ENCODE peak calls at places on chromosomes 12 and 14, in four cellular contexts. One of them, this sample, is unnamed.

GRCh38 chr12:100359822-100360221 is 2.9 kb downstream of the SLC17A8 start:
- DNase-seq in left ventricle myocardium inferior: no peak
- DNase-seq in progenitor cell of endocrine pancreas: no peak
- DNase-seq in heart left ventricle: no peak
- DNase-seq in this sample: no peak

GRCh38 chr14:103104654-103105511 is 10.4 kb downstream of the EXOC3L4 start:
- DNase-seq in left ventricle myocardium inferior: peak
- DNase-seq in progenitor cell of endocrine pancreas: peak
- DNase-seq in heart left ventricle: peak
- DNase-seq in this sample: peak

GRCh38 chr12:3427956-3428355 is 63.0 kb upstream of the PRMT8 start:
- DNase-seq in left ventricle myocardium inferior: no peak
- DNase-seq in progenitor cell of endocrine pancreas: no peak
- DNase-seq in heart left ventricle: no peak
- DNase-seq in this sample: no peak

GRCh38 chr14:75711796-75712211 is 50.8 kb downstream of the TTLL5 start:
- DNase-seq in left ventricle myocardium inferior: peak
- DNase-seq in progenitor cell of endocrine pancreas: peak
- DNase-seq in heart left ventricle: peak
- DNase-seq in this sample: no peak

GRCh38 chr12:55745361-55746146 is 2.6 kb downstream of the GDF11 start:
- DNase-seq in left ventricle myocardium inferior: peak
- DNase-seq in progenitor cell of endocrine pancreas: peak
- DNase-seq in heart left ventricle: no peak
- DNase-seq in this sample: no peak

GRCh38 chr12:27652174-27652763 is 44.0 kb upstream of the REP15 start:
- DNase-seq in left ventricle myocardium inferior: no peak
- DNase-seq in progenitor cell of endocrine pancreas: peak
- DNase-seq in heart left ventricle: no peak
- DNase-seq in this sample: no peak

GRCh38 chr12:27782481-27782880 is 2.4 kb upstream of the MANSC4 start:
- DNase-seq in left ventricle myocardium inferior: no peak
- DNase-seq in progenitor cell of endocrine pancreas: no peak
- DNase-seq in heart left ventricle: no peak
- DNase-seq in this sample: no peak

GRCh38 chr12:12506541-12506940 is 56.1 kb downstream of the DUSP16 start:
- DNase-seq in left ventricle myocardium inferior: no peak
- DNase-seq in progenitor cell of endocrine pancreas: no peak
- DNase-seq in heart left ventricle: peak
- DNase-seq in this sample: no peak

GRCh38 chr12:52444647-52445595 is 7.0 kb downstream of the KRT6B start:
- DNase-seq in left ventricle myocardium inferior: no peak
- DNase-seq in progenitor cell of endocrine pancreas: no peak
- DNase-seq in heart left ventricle: no peak
- DNase-seq in this sample: no peak

GRCh38 chr12:80040075-80040738 is 59.1 kb upstream of the OTOGL start:
- DNase-seq in left ventricle myocardium inferior: no peak
- DNase-seq in progenitor cell of endocrine pancreas: no peak
- DNase-seq in heart left ventricle: no peak
- DNase-seq in this sample: no peak

GRCh38 chr12:43416981-43417380 is 135.0 kb downstream of the ADAMTS20 start:
- DNase-seq in left ventricle myocardium inferior: no peak
- DNase-seq in progenitor cell of endocrine pancreas: no peak
- DNase-seq in heart left ventricle: no peak
- DNase-seq in this sample: no peak

GRCh38 chr14:35050652-35051051 is 4.6 kb downstream of the FAM177A1 start:
- DNase-seq in left ventricle myocardium inferior: no peak
- DNase-seq in progenitor cell of endocrine pancreas: no peak
- DNase-seq in heart left ventricle: peak
- DNase-seq in this sample: no peak

GRCh38 chr14:77707355-77707723 is 484 bp downstream of the ALKBH1 start:
- DNase-seq in left ventricle myocardium inferior: no peak
- DNase-seq in progenitor cell of endocrine pancreas: no peak
- DNase-seq in heart left ventricle: no peak
- DNase-seq in this sample: no peak

GRCh38 chr14:85250369-85250768 is 279.6 kb upstream of the FLRT2 start:
- DNase-seq in left ventricle myocardium inferior: no peak
- DNase-seq in progenitor cell of endocrine pancreas: no peak
- DNase-seq in heart left ventricle: no peak
- DNase-seq in this sample: no peak

GRCh38 chr14:31582286-31582691 is 21.1 kb downstream of the NUBPL start:
- DNase-seq in left ventricle myocardium inferior: no peak
- DNase-seq in progenitor cell of endocrine pancreas: no peak
- DNase-seq in heart left ventricle: no peak
- DNase-seq in this sample: no peak

GRCh38 chr12:56718636-56719035 is 6.5 kb downstream of the NACA start:
- DNase-seq in left ventricle myocardium inferior: no peak
- DNase-seq in progenitor cell of endocrine pancreas: no peak
- DNase-seq in heart left ventricle: no peak
- DNase-seq in this sample: no peak

GRCh38 chr14:64591809-64592208 is 42.0 kb downstream of the PPP1R36 start:
- DNase-seq in left ventricle myocardium inferior: no peak
- DNase-seq in progenitor cell of endocrine pancreas: no peak
- DNase-seq in heart left ventricle: no peak
- DNase-seq in this sample: no peak

GRCh38 chr12:94839347-94839746 is 164.2 kb downstream of the NDUFA12 start:
- DNase-seq in left ventricle myocardium inferior: no peak
- DNase-seq in progenitor cell of endocrine pancreas: no peak
- DNase-seq in heart left ventricle: no peak
- DNase-seq in this sample: no peak

GRCh38 chr12:9328065-9328464 is 119.9 kb upstream of the PZP start:
- DNase-seq in left ventricle myocardium inferior: no peak
- DNase-seq in progenitor cell of endocrine pancreas: no peak
- DNase-seq in heart left ventricle: no peak
- DNase-seq in this sample: no peak

GRCh38 chr12:9327307-9327706 is 119.1 kb upstream of the PZP start:
- DNase-seq in left ventricle myocardium inferior: no peak
- DNase-seq in progenitor cell of endocrine pancreas: no peak
- DNase-seq in heart left ventricle: no peak
- DNase-seq in this sample: no peak

GRCh38 chr12:9325513-9325912 is 117.3 kb upstream of the PZP start:
- DNase-seq in left ventricle myocardium inferior: no peak
- DNase-seq in progenitor cell of endocrine pancreas: no peak
- DNase-seq in heart left ventricle: no peak
- DNase-seq in this sample: no peak

GRCh38 chr12:9323144-9323681 is 115.0 kb upstream of the PZP start:
- DNase-seq in left ventricle myocardium inferior: no peak
- DNase-seq in progenitor cell of endocrine pancreas: no peak
- DNase-seq in heart left ventricle: no peak
- DNase-seq in this sample: no peak

GRCh38 chr12:9326085-9326484 is 117.9 kb upstream of the PZP start:
- DNase-seq in left ventricle myocardium inferior: no peak
- DNase-seq in progenitor cell of endocrine pancreas: no peak
- DNase-seq in heart left ventricle: no peak
- DNase-seq in this sample: no peak
- TF ChIP-seq CTCF in left ventricle myocardium inferior: no peak
- TF ChIP-seq CTCF in progenitor cell of endocrine pancreas: no peak
- TF ChIP-seq CTCF in heart left ventricle: no peak
- TF ChIP-seq CTCF in this sample: no peak

DNA sequence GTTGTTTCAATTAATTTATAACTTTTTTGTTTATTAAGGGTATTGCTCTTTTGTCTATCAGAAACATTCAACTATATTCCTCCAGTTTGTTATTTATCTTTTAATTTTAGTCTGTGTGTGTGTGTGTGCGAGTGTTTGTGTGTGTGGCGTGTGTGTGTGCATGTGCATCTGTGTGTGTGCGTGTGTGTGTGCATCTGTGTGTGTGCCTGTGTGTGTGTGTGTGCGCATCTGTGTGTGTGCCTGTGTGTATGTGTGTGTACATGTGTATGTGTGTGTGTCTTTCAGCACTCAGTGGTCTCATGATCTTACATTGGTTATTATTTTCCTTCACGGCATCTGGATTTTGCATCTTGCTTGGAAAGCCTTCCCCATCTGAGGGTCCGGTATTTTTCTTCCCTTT is 281.0 kb upstream of the RTL1 start:
- DNase-seq in left ventricle myocardium inferior: no peak
- DNase-seq in progenitor cell of endocrine pancreas: no peak
- DNase-seq in heart left ventricle: no peak
- DNase-seq in this sample: no peak
- TF ChIP-seq CTCF in left ventricle myocardium inferior: no peak
- TF ChIP-seq CTCF in progenitor cell of endocrine pancreas: no peak
- TF ChIP-seq CTCF in heart left ventricle: no peak
- TF ChIP-seq CTCF in this sample: no peak

GRCh38 chr14:104226421-104227385 is 88.3 kb downstream of the KIF26A start:
- DNase-seq in left ventricle myocardium inferior: no peak
- DNase-seq in progenitor cell of endocrine pancreas: no peak
- DNase-seq in heart left ventricle: no peak
- DNase-seq in this sample: no peak
- TF ChIP-seq CTCF in left ventricle myocardium inferior: no peak
- TF ChIP-seq CTCF in progenitor cell of endocrine pancreas: no peak
- TF ChIP-seq CTCF in heart left ventricle: no peak
- TF ChIP-seq CTCF in this sample: no peak

GRCh38 chr12:96907681-96908163 is 665 bp downstream of the NEDD1 start:
- DNase-seq in left ventricle myocardium inferior: no peak
- DNase-seq in progenitor cell of endocrine pancreas: no peak
- DNase-seq in heart left ventricle: no peak
- DNase-seq in this sample: peak

GRCh38 chr12:96906498-96906848 is 584 bp upstream of the NEDD1 start:
- DNase-seq in left ventricle myocardium inferior: no peak
- DNase-seq in progenitor cell of endocrine pancreas: no peak
- DNase-seq in heart left ventricle: no peak
- DNase-seq in this sample: no peak

GRCh38 chr12:96901175-96901574 is 5.9 kb upstream of the NEDD1 start:
- DNase-seq in left ventricle myocardium inferior: no peak
- DNase-seq in progenitor cell of endocrine pancreas: no peak
- DNase-seq in heart left ventricle: no peak
- DNase-seq in this sample: no peak

GRCh38 chr12:96906849-96907664 is at the start of gene NEDD1:
- DNase-seq in left ventricle myocardium inferior: peak
- DNase-seq in progenitor cell of endocrine pancreas: peak
- DNase-seq in heart left ventricle: peak
- DNase-seq in this sample: peak

GRCh38 chr12:96902076-96902475 is 5.0 kb upstream of the NEDD1 start:
- DNase-seq in left ventricle myocardium inferior: no peak
- DNase-seq in progenitor cell of endocrine pancreas: no peak
- DNase-seq in heart left ventricle: no peak
- DNase-seq in this sample: no peak
- TF ChIP-seq CTCF in left ventricle myocardium inferior: no peak
- TF ChIP-seq CTCF in progenitor cell of endocrine pancreas: no peak
- TF ChIP-seq CTCF in heart left ventricle: no peak
- TF ChIP-seq CTCF in this sample: no peak